ENCODE peak calls at places on chromosome 21, in eight cellular contexts. N is left cardiac atrium, J is non-pigmented ciliary epithelial cell, V is ecto neural progenitor cell, Q is left colon, P is T-helper 17 cell, M is AG08395, K is A549. S is an unnamed sample.
A peak's percentile ranks its signal among the peaks of the same experiment; 100 is the strongest.

GRCh38 chr21:14080764-14081096 is 130.0 kb downstream of the LIPI start:
- DNase-seq in K (no peak), J (no peak), N (no peak), V (peak; percentile 66), P (no peak), Q (no peak), M (no peak), S (no peak)

GRCh38 chr21:27799861-27800260 is 833.0 kb upstream of the ADAMTS5 start:
- DNase-seq in V (no peak), Q (no peak), P (no peak), K (no peak), M (no peak), J (no peak), N (no peak), S (no peak)

GRCh38 chr21:28133116-28133515 is 859.6 kb downstream of the LTN1 start:
- DNase-seq in V (no peak), N (no peak), J (no peak), M (no peak), P (no peak), K (no peak), Q (no peak), S (no peak)

GRCh38 chr21:41973427-41973831 is 19.6 kb upstream of the C2CD2 start:
- DNase-seq in K (no peak), M (no peak), Q (peak; percentile 79), N (no peak), P (no peak), J (no peak), V (no peak), S (no peak)

GRCh38 chr21:45363921-45364463 is 41.0 kb upstream of the COL18A1 start:
- DNase-seq in P (no peak), Q (peak; percentile 64), J (peak; percentile 94), V (no peak), N (peak; percentile 91), K (peak; percentile 91), M (peak; percentile 95), S (no peak)

GRCh38 chr21:32099812-32100416 is 178.9 kb downstream of the MIS18A start:
- DNase-seq in Q (no peak), K (peak; percentile 2), M (no peak), N (no peak), P (no peak), V (no peak), J (no peak), S (no peak)

GRCh38 chr21:44551290-44552015 is at the start of gene KRTAP10-2:
- DNase-seq in V (peak; percentile 45), P (no peak), M (no peak), N (no peak), J (no peak), Q (peak; percentile 12), K (no peak), S (no peak)

GRCh38 chr21:41610042-41610839 is 102.3 kb upstream of the TMPRSS2 start:
- DNase-seq in M (peak; percentile 46), N (peak; percentile 65), V (peak; percentile 67), J (no peak), K (peak; percentile 48), P (no peak), Q (peak; percentile 65), S (no peak)

GRCh38 chr21:41970751-41971653 is 17.2 kb upstream of the C2CD2 start:
- DNase-seq in J (no peak), Q (no peak), P (no peak), M (no peak), N (no peak), K (no peak), V (no peak), S (no peak)

GRCh38 chr21:39251326-39251725 is 62.1 kb downstream of the BRWD1 start:
- DNase-seq in K (no peak), J (no peak), Q (no peak), M (no peak), P (no peak), V (no peak), N (no peak), S (no peak)

GRCh38 chr21:31410763-31411278 is 66.8 kb upstream of the TIAM1 start:
- DNase-seq in V (no peak), Q (no peak), N (no peak), K (no peak), J (no peak), P (no peak), M (no peak), S (no peak)

GRCh38 chr21:41570791-41571355 is 62.9 kb upstream of the TMPRSS2 start:
- DNase-seq in Q (no peak), M (no peak), P (no peak), V (no peak), J (no peak), N (no peak), K (no peak), S (no peak)

GRCh38 chr21:24223625-24224024 is 1383.7 kb downstream of the MRPL39 start:
- DNase-seq in J (no peak), P (no peak), N (no peak), M (no peak), Q (no peak), V (no peak), K (no peak), S (no peak)

GRCh38 chr21:35428041-35428400 is 378.9 kb upstream of the RUNX1 start:
- DNase-seq in P (no peak), K (no peak), Q (no peak), J (no peak), M (peak; percentile 23), N (no peak), V (no peak), S (no peak)

GRCh38 chr21:42818328-42818749 is 61.0 kb downstream of the WDR4 start:
- DNase-seq in K (peak; percentile 48), M (peak; percentile 66), Q (no peak), P (no peak), N (peak; percentile 63), J (no peak), V (no peak), S (peak; percentile 29)

GRCh38 chr21:41726970-41727783 is 39.7 kb downstream of the RIPK4 start:
- DNase-seq in V (no peak), J (no peak), N (peak; percentile 80), P (no peak), Q (no peak), M (peak; percentile 90), K (peak; percentile 36), S (no peak)

GRCh38 chr21:43708745-43709381 is 10.1 kb upstream of the PDXK start:
- DNase-seq in Q (no peak), K (no peak), J (no peak), N (no peak), P (no peak), V (no peak), M (no peak), S (no peak)

GRCh38 chr21:46035809-46036695 is 54.5 kb downstream of the COL6A1 start:
- DNase-seq in P (no peak), V (no peak), M (peak; percentile 84), Q (no peak), N (peak; percentile 77), J (no peak), K (no peak), S (no peak)

GRCh38 chr21:43884861-43885370 is 19.9 kb downstream of the AGPAT3 start:
- DNase-seq in N (peak; percentile 39), K (no peak), P (no peak), Q (no peak), J (no peak), V (no peak), M (no peak), S (no peak)

GRCh38 chr21:42089093-42089631 is 18.0 kb downstream of the UMODL1 start:
- DNase-seq in P (no peak), V (no peak), Q (no peak), K (no peak), N (no peak), M (peak; percentile 21), J (no peak), S (no peak)

GRCh38 chr21:17780539-17780938 is 38.6 kb downstream of the C21orf91 start:
- DNase-seq in K (no peak), V (no peak), P (no peak), M (no peak), Q (no peak), N (no peak), J (no peak), S (peak; percentile 41)